ENCODE peak calls at places on chromosomes 2 and 18, in nine cellular contexts. One of them, this sample, is unnamed. For H3K4me1, the result is how much of the 10 kb centered on the place peaks cover.

GRCh38 chr18:11034816-11035215 is 114.6 kb downstream of the PIEZO2 start:
- DNase-seq in pancreas: peak
- DNase-seq in OCI-LY7: no peak
- DNase-seq in CD8-positive, alpha-beta T cell: no peak
- DNase-seq in aorta: no peak
- DNase-seq in thoracic aorta: no peak
- DNase-seq in lower lobe of right lung: no peak
- DNase-seq in ovary: no peak
- DNase-seq in upper lobe of right lung: no peak
- DNase-seq in this sample: no peak

GRCh38 chr18:67043276-67043675 is 439.4 kb upstream of the CDH19 start:
- DNase-seq in pancreas: no peak
- DNase-seq in OCI-LY7: no peak
- DNase-seq in CD8-positive, alpha-beta T cell: no peak
- DNase-seq in aorta: peak
- DNase-seq in thoracic aorta: no peak
- DNase-seq in lower lobe of right lung: no peak
- DNase-seq in ovary: no peak
- DNase-seq in upper lobe of right lung: peak
- DNase-seq in this sample: no peak

GRCh38 chr2:69694894-69695849 is 46.8 kb upstream of the ANXA4 start:
- DNase-seq in pancreas: no peak
- DNase-seq in OCI-LY7: no peak
- DNase-seq in CD8-positive, alpha-beta T cell: no peak
- DNase-seq in aorta: no peak
- DNase-seq in thoracic aorta: no peak
- DNase-seq in lower lobe of right lung: no peak
- DNase-seq in ovary: no peak
- DNase-seq in upper lobe of right lung: no peak
- DNase-seq in this sample: no peak

GRCh38 chr2:207919164-207919919 is 106.0 kb downstream of the PLEKHM3 start:
- DNase-seq in pancreas: no peak
- DNase-seq in OCI-LY7: no peak
- DNase-seq in CD8-positive, alpha-beta T cell: no peak
- DNase-seq in aorta: no peak
- DNase-seq in thoracic aorta: no peak
- DNase-seq in lower lobe of right lung: no peak
- DNase-seq in ovary: no peak
- DNase-seq in upper lobe of right lung: no peak
- DNase-seq in this sample: no peak

GRCh38 chr2:222424729-222425671 is 657 bp downstream of the SGPP2 start:
- DNase-seq in pancreas: peak
- DNase-seq in OCI-LY7: no peak
- DNase-seq in CD8-positive, alpha-beta T cell: no peak
- DNase-seq in aorta: no peak
- DNase-seq in thoracic aorta: no peak
- DNase-seq in lower lobe of right lung: peak
- DNase-seq in ovary: peak
- DNase-seq in upper lobe of right lung: peak
- DNase-seq in this sample: no peak

GRCh38 chr2:18630941-18631340 is 41.6 kb upstream of the NT5C1B start:
- DNase-seq in pancreas: no peak
- DNase-seq in OCI-LY7: no peak
- DNase-seq in CD8-positive, alpha-beta T cell: no peak
- DNase-seq in aorta: no peak
- DNase-seq in thoracic aorta: no peak
- DNase-seq in lower lobe of right lung: no peak
- DNase-seq in ovary: no peak
- DNase-seq in upper lobe of right lung: no peak
- DNase-seq in this sample: no peak

GRCh38 chr2:230899287-230899686 is 25.8 kb downstream of the GPR55 start:
- DNase-seq in pancreas: no peak
- DNase-seq in OCI-LY7: no peak
- DNase-seq in CD8-positive, alpha-beta T cell: no peak
- DNase-seq in aorta: peak
- DNase-seq in thoracic aorta: no peak
- DNase-seq in lower lobe of right lung: no peak
- DNase-seq in ovary: no peak
- DNase-seq in upper lobe of right lung: no peak
- DNase-seq in this sample: no peak

GRCh38 chr2:71910277-71910676 is 237.4 kb downstream of the CYP26B1 start:
- DNase-seq in pancreas: no peak
- DNase-seq in OCI-LY7: no peak
- DNase-seq in CD8-positive, alpha-beta T cell: peak
- DNase-seq in aorta: no peak
- DNase-seq in thoracic aorta: no peak
- DNase-seq in lower lobe of right lung: no peak
- DNase-seq in ovary: no peak
- DNase-seq in upper lobe of right lung: no peak
- DNase-seq in this sample: no peak

GRCh38 chr2:237058423-237058822 is 27.3 kb upstream of the COPS8 start:
- DNase-seq in pancreas: no peak
- DNase-seq in OCI-LY7: peak
- DNase-seq in CD8-positive, alpha-beta T cell: no peak
- DNase-seq in aorta: no peak
- DNase-seq in thoracic aorta: no peak
- DNase-seq in lower lobe of right lung: no peak
- DNase-seq in ovary: no peak
- DNase-seq in upper lobe of right lung: no peak
- DNase-seq in this sample: no peak

GRCh38 chr2:237059155-237059875 is 26.4 kb upstream of the COPS8 start:
- DNase-seq in pancreas: no peak
- DNase-seq in OCI-LY7: peak
- DNase-seq in CD8-positive, alpha-beta T cell: no peak
- DNase-seq in aorta: no peak
- DNase-seq in thoracic aorta: no peak
- DNase-seq in lower lobe of right lung: no peak
- DNase-seq in ovary: no peak
- DNase-seq in upper lobe of right lung: no peak
- DNase-seq in this sample: no peak

GRCh38 chr2:237056271-237056875 is 29.3 kb upstream of the COPS8 start:
- DNase-seq in pancreas: no peak
- DNase-seq in OCI-LY7: no peak
- DNase-seq in CD8-positive, alpha-beta T cell: no peak
- DNase-seq in aorta: no peak
- DNase-seq in thoracic aorta: no peak
- DNase-seq in lower lobe of right lung: no peak
- DNase-seq in ovary: no peak
- DNase-seq in upper lobe of right lung: no peak
- DNase-seq in this sample: no peak

GRCh38 chr2:237057107-237057506 is 28.6 kb upstream of the COPS8 start:
- DNase-seq in pancreas: no peak
- DNase-seq in OCI-LY7: no peak
- DNase-seq in CD8-positive, alpha-beta T cell: no peak
- DNase-seq in aorta: no peak
- DNase-seq in thoracic aorta: no peak
- DNase-seq in lower lobe of right lung: no peak
- DNase-seq in ovary: no peak
- DNase-seq in upper lobe of right lung: no peak
- DNase-seq in this sample: no peak

GRCh38 chr2:237057893-237058300 is 27.8 kb upstream of the COPS8 start:
- DNase-seq in pancreas: no peak
- DNase-seq in OCI-LY7: peak
- DNase-seq in CD8-positive, alpha-beta T cell: no peak
- DNase-seq in aorta: no peak
- DNase-seq in thoracic aorta: no peak
- DNase-seq in lower lobe of right lung: no peak
- DNase-seq in ovary: no peak
- DNase-seq in upper lobe of right lung: no peak
- DNase-seq in this sample: no peak
- H3K4me1 ChIP-seq in pancreas: under half
- H3K4me1 ChIP-seq in OCI-LY7: half or more
- H3K4me1 ChIP-seq in CD8-positive, alpha-beta T cell: under half
- H3K4me1 ChIP-seq in aorta: under half
- H3K4me1 ChIP-seq in thoracic aorta: under half
- H3K4me1 ChIP-seq in lower lobe of right lung: under half
- H3K4me1 ChIP-seq in ovary: under half
- H3K4me1 ChIP-seq in upper lobe of right lung: under half
- H3K4me1 ChIP-seq in this sample: under half

GRCh38 chr2:167818521-167818920 is 428.9 kb downstream of the STK39 start:
- DNase-seq in pancreas: no peak
- DNase-seq in OCI-LY7: no peak
- DNase-seq in CD8-positive, alpha-beta T cell: no peak
- DNase-seq in aorta: no peak
- DNase-seq in thoracic aorta: no peak
- DNase-seq in lower lobe of right lung: no peak
- DNase-seq in ovary: no peak
- DNase-seq in upper lobe of right lung: no peak
- DNase-seq in this sample: no peak

GRCh38 chr2:167816897-167817296 is 430.5 kb downstream of the STK39 start:
- DNase-seq in pancreas: no peak
- DNase-seq in OCI-LY7: no peak
- DNase-seq in CD8-positive, alpha-beta T cell: no peak
- DNase-seq in aorta: no peak
- DNase-seq in thoracic aorta: no peak
- DNase-seq in lower lobe of right lung: no peak
- DNase-seq in ovary: no peak
- DNase-seq in upper lobe of right lung: no peak
- DNase-seq in this sample: no peak

GRCh38 chr2:167817908-167818307 is 429.5 kb downstream of the STK39 start:
- DNase-seq in pancreas: no peak
- DNase-seq in OCI-LY7: no peak
- DNase-seq in CD8-positive, alpha-beta T cell: no peak
- DNase-seq in aorta: no peak
- DNase-seq in thoracic aorta: no peak
- DNase-seq in lower lobe of right lung: no peak
- DNase-seq in ovary: no peak
- DNase-seq in upper lobe of right lung: no peak
- DNase-seq in this sample: no peak

GRCh38 chr2:167817422-167817821 is 430.0 kb downstream of the STK39 start:
- DNase-seq in pancreas: no peak
- DNase-seq in OCI-LY7: no peak
- DNase-seq in CD8-positive, alpha-beta T cell: no peak
- DNase-seq in aorta: no peak
- DNase-seq in thoracic aorta: no peak
- DNase-seq in lower lobe of right lung: no peak
- DNase-seq in ovary: no peak
- DNase-seq in upper lobe of right lung: no peak
- DNase-seq in this sample: no peak

DNA sequence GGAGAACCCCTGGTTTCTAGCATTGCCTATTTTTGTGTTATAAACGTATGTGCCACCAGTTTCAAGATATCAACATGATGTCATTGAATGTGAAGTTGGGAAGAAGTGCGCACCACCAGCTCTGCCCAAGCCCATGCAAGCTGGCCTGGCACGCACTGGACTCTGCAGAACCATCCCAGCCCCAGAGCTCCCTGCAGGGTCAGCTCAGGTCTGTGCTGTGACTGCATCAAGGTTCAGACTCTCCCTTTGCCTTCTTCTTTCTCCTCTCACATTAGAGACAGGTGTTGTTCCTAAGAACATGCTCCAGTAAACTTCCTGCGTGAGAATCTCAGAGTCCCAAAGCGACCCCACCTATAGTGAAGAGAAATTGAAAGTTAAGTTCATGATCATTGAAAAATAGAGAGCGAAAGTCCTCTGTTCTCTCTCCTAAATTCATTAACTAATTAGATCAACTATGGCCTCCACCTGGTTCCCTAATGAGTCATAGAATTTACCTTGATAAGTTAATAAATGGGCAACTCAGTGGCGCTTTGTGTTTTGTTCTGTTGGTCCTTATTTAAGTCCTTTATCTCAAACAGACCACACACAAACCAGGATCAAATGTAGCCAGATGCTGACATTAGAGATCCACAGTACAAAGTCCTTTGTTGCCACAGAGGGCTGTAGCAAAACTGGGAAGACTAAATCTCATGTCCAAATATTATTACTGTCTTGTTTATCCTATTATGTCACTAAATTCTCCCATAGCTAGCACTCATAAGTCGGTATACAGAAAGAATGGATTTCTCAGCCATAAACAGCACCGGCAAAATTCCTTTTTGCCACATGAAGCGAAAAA is 432.3 kb downstream of the STK39 start:
- DNase-seq in pancreas: no peak
- DNase-seq in OCI-LY7: no peak
- DNase-seq in CD8-positive, alpha-beta T cell: no peak
- DNase-seq in aorta: no peak
- DNase-seq in thoracic aorta: no peak
- DNase-seq in lower lobe of right lung: no peak
- DNase-seq in ovary: no peak
- DNase-seq in upper lobe of right lung: no peak
- DNase-seq in this sample: no peak
- H3K27ac ChIP-seq in pancreas: no peak
- H3K27ac ChIP-seq in OCI-LY7: no peak
- H3K27ac ChIP-seq in CD8-positive, alpha-beta T cell: no peak
- H3K27ac ChIP-seq in aorta: no peak
- H3K27ac ChIP-seq in thoracic aorta: no peak
- H3K27ac ChIP-seq in lower lobe of right lung: no peak
- H3K27ac ChIP-seq in ovary: no peak
- H3K27ac ChIP-seq in upper lobe of right lung: no peak
- H3K27ac ChIP-seq in this sample: no peak

DNA sequence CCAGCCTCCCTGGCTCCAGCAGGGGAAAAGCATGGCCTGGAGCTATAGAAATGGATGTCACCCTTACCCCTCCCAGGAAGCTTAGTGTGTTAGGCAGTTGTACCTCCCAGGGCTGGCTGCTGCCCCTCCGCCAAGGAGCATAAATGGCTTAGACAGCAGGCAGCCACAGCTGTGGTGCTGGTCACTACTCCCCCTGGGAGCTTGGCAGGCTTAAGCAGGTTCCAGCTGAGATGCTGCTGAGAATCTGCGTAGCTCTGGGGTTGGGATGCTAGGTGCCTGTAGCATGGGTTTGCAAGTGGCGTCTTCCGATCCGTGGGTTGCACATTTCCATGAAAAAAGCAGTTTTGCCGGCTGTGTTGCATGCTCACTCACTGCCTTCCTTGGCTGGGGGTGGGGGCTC is 369.7 kb downstream of the CTNNA2 start:
- DNase-seq in pancreas: no peak
- DNase-seq in OCI-LY7: no peak
- DNase-seq in CD8-positive, alpha-beta T cell: no peak
- DNase-seq in aorta: no peak
- DNase-seq in thoracic aorta: no peak
- DNase-seq in lower lobe of right lung: no peak
- DNase-seq in ovary: no peak
- DNase-seq in upper lobe of right lung: no peak
- DNase-seq in this sample: no peak
- H3K4me3 ChIP-seq in pancreas: no peak
- H3K4me3 ChIP-seq in OCI-LY7: no peak
- H3K4me3 ChIP-seq in CD8-positive, alpha-beta T cell: no peak
- H3K4me3 ChIP-seq in aorta: no peak
- H3K4me3 ChIP-seq in thoracic aorta: no peak
- H3K4me3 ChIP-seq in lower lobe of right lung: no peak
- H3K4me3 ChIP-seq in ovary: no peak
- H3K4me3 ChIP-seq in upper lobe of right lung: no peak
- H3K4me3 ChIP-seq in this sample: no peak

DNA sequence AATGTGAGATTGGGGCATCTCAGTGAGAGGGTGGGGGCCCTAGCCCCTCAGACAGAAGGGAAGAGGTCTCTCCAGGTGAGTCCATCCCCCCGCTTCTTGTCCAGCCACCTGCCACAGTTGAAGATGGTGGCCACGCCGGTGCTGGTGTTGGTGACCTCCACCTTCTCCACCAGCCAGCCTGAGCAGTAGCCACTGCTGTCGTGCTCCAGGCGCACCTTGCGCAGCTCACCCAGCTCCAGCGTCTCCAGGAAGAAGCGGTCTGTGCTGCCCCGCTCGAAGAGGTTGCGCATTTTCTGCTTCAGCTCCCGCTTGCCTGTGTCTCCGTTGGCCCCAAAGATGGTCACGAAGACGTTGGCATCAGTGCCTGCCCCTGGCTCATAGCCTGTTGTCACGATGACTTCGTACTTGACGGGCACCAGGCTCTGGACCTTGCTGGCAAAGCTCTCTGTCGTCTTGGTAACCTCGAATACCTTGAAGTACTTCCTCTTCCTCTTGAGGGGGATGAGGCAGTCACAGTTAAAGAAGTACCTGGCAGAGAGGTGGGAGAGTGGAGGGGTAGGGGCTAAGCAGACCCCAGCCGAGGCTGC is 179.5 kb downstream of the LOXHD1 start:
- DNase-seq in pancreas: no peak
- DNase-seq in OCI-LY7: no peak
- DNase-seq in CD8-positive, alpha-beta T cell: no peak
- DNase-seq in aorta: no peak
- DNase-seq in thoracic aorta: no peak
- DNase-seq in lower lobe of right lung: no peak
- DNase-seq in ovary: no peak
- DNase-seq in upper lobe of right lung: no peak
- DNase-seq in this sample: no peak
- H3K4me1 ChIP-seq in pancreas: under half
- H3K4me1 ChIP-seq in OCI-LY7: under half
- H3K4me1 ChIP-seq in CD8-positive, alpha-beta T cell: under half
- H3K4me1 ChIP-seq in aorta: under half
- H3K4me1 ChIP-seq in thoracic aorta: under half
- H3K4me1 ChIP-seq in lower lobe of right lung: under half
- H3K4me1 ChIP-seq in ovary: under half
- H3K4me1 ChIP-seq in upper lobe of right lung: under half
- H3K4me1 ChIP-seq in this sample: under half